ENCODE peak calls at places on chromosomes 2 and 18, in five cellular contexts. E is astrocyte of the spinal cord, K is endothelial cell, P is fibroblast of pulmonary artery, L is GM23338. D is an unnamed sample.

GRCh38 chr18:2147866-2148265 is 423.4 kb downstream of the METTL4 start:
- DNase-seq in E (peak), K (no peak), P (peak), L (no peak), D (no peak)

GRCh38 chr2:37180006-37180639 is 8.3 kb downstream of the SULT6B1 start:
- DNase-seq in E (no peak), K (no peak), P (no peak), L (peak), D (no peak)

GRCh38 chr2:153388246-153388645 is 90.3 kb downstream of the RPRM start:
- DNase-seq in E (peak), K (no peak), P (no peak), L (no peak), D (no peak)

GRCh38 chr2:21095714-21096113 is 28.1 kb upstream of the TDRD15 start:
- DNase-seq in E (no peak), K (no peak), P (no peak), L (no peak), D (no peak)

GRCh38 chr2:187854801-187855200 is 300.6 kb upstream of the TFPI start:
- DNase-seq in E (no peak), K (no peak), P (no peak), L (no peak), D (no peak)

GRCh38 chr2:65025453-65026128 is 30.6 kb upstream of the CEP68 start:
- DNase-seq in E (no peak), K (no peak), P (no peak), L (no peak), D (no peak)

GRCh38 chr18:78514910-78515670 is 464.5 kb upstream of the SALL3 start:
- DNase-seq in E (no peak), K (no peak), P (no peak), L (no peak), D (no peak)

GRCh38 chr2:16615687-16616615 is 49.7 kb downstream of the CYRIA start:
- DNase-seq in E (no peak), K (no peak), P (peak), L (peak), D (no peak)

GRCh38 chr2:104125096-104125495 is 728.8 kb upstream of the POU3F3 start:
- DNase-seq in E (no peak), K (no peak), P (no peak), L (no peak), D (no peak)

DNA sequence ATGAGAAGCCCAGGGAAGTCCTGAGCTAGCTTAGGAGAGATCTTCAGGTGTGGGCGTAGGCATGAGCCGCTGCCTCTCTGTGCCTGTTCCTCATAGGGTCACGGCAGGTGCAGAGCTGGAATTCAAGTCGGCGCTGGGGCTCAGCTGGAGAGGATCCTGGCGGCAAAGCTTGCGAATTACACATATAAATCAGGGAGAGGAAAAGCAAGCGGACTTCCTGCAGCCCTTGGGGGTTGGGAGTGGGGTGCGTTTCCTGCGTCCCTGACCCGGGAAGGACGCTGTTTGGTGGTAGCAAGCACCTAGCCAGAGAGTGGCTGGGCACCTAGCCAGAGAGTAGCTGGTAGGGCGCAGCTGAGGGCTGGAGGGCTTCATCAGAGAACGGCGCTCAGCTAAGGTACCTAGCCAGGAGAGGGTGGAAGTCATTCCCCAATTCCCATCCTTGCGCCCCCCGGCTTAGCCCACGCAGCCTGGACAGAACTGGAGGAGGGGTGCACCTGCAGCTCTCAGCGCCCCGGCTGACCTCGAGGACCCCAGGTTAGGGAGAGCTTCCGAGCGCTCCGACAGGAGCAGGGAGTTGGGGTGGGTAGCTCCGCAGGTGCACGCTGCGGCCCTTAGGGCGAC is 459 bp upstream of the EFR3B start:
- DNase-seq in E (peak), K (peak), P (peak), L (peak), D (peak)
- TF ChIP-seq CTCF in E (peak), K (peak), P (peak), L (peak), D (peak)

GRCh38 chr18:52343138-52343537 is 3.1 kb downstream of the DCC start:
- DNase-seq in E (peak), K (no peak), P (peak), L (peak), D (no peak)
- TF ChIP-seq CTCF in E (peak), K (no peak), P (no peak), L (peak), D (no peak)

GRCh38 chr2:151193576-151193975 is 68.1 kb downstream of the RBM43 start:
- DNase-seq in E (no peak), K (no peak), P (no peak), L (no peak), D (no peak)
- TF ChIP-seq CTCF in E (no peak), K (no peak), P (no peak), L (peak), D (no peak)

GRCh38 chr2:7844414-7844961 is 837.4 kb upstream of the ID2 start:
- DNase-seq in E (no peak), K (no peak), P (no peak), L (no peak), D (no peak)
- TF ChIP-seq CTCF in E (no peak), K (no peak), P (no peak), L (no peak), D (no peak)

DNA sequence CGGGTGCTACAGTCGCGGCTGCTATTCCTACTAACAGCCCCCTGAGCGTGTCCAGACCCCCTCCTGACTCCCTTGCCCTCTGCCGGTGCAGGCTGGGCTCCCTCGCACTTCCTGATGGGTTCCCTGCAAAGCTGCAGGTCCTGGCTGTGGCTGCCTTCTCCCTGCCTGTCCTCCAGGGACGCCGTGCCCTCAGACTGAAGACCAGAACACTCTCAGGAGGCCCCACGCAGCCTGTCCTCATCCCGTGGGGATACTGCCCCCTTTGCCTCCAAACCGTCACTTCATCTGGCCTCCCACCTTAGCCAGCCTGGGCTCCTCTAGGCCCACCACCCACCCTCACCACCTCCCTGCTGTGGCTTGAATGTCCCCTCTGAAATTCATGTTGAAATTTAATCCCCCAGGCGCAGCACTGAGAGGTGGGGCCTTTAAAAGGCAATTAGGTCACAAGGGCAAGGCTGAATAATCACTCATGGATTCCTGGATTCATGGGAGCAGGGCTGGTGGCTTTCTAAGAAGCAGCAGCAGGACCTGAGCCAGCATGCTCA is 198.2 kb downstream of the SEPTIN10 start:
- DNase-seq in E (no peak), K (no peak), P (no peak), L (peak), D (no peak)
- TF ChIP-seq CTCF in E (no peak), K (no peak), P (no peak), L (peak), D (no peak)

DNA sequence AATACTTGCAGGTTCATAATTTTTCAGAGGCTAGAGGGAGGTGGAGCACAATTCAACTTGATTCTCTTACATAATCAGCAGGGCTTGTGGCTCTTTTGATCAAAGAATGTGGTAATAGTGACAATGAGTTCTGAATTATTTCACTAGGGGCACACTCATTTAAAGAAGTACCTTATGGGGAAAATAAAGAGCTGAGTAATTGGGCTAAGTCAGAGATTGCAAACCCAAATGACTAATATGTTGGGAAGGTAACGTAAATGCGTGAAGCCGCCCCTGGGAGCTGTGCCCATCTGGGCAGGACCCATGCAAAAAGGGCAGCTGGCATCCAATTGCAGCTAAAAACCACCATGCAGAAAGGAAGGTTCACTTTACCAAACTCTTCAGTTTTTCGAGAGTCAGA is 35.3 kb downstream of the NCKAP5 start:
- DNase-seq in E (peak), K (no peak), P (peak), L (no peak), D (no peak)
- TF ChIP-seq CTCF in E (no peak), K (no peak), P (no peak), L (no peak), D (no peak)

GRCh38 chr2:188978291-188979081 is 4.3 kb downstream of the COL3A1 start:
- DNase-seq in E (peak), K (no peak), P (peak), L (peak), D (no peak)
- TF ChIP-seq CTCF in E (peak), K (no peak), P (peak), L (peak), D (no peak)

GRCh38 chr18:48571619-48572384 is 33.0 kb downstream of the CTIF start:
- DNase-seq in E (no peak), K (no peak), P (no peak), L (no peak), D (no peak)

GRCh38 chr18:48575301-48575657 is 36.4 kb downstream of the CTIF start:
- DNase-seq in E (no peak), K (no peak), P (no peak), L (no peak), D (no peak)

GRCh38 chr18:48572402-48573126 is 33.7 kb downstream of the CTIF start:
- DNase-seq in E (no peak), K (no peak), P (no peak), L (no peak), D (no peak)

GRCh38 chr18:48574667-48575300 is 36.0 kb downstream of the CTIF start:
- DNase-seq in E (no peak), K (no peak), P (no peak), L (no peak), D (no peak)

DNA sequence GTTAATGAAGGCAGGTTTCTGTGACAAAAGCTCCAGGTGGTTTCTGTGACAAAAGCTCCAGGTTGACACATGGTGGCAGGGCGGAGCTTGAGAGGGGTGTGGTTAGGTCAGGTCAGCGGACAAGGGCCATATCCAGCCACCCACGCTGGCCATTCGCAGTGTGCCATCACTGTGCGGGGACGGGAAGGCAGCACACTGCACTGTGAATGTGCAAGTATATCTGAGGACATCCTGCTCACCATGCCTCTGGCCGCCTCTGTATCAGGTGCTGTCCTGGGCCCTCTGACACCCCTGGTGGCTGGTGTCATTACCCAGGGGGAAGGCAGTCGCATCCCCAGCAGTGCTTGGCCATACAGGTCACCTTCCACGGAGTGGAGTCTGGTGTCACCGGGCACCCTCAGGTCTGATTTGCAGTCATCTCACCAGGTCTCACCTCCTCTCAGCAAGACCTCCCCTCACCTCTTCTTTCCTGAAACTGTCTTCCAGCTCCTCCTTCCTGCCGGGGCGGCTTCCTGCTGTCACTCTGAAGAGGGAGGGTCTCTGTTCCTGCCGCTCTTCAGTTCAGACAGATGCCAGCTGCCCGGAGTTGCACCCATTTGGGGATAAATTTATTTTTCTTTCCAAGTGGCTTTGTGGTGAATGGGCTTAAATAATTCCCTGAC is 34.9 kb downstream of the CTIF start:
- DNase-seq in E (no peak), K (peak), P (no peak), L (peak), D (no peak)
- TF ChIP-seq CTCF in E (no peak), K (no peak), P (no peak), L (peak), D (no peak)

DNA sequence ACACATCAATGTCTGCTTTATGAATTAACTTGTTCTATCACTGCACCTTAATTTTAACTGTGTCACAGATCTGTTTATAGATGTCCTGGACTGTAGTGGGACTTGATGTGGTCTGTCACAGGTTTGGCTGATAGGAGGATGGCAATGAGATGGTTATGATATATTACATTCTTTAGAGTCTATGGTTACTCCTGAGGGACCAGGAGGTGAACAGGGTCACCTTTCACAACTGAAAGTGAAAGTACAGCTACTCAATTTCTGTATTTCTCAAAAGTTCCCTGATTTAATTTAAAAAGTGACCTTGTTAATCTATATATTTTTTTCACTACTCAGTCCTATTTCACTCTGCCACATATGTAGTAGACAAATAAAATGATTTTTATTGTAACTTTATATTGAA is 1284.1 kb upstream of the GYPC start:
- DNase-seq in E (no peak), K (no peak), P (no peak), L (no peak), D (no peak)
- TF ChIP-seq CTCF in E (no peak), K (no peak), P (no peak), L (no peak), D (no peak)

GRCh38 chr2:44295636-44296359 is 20.5 kb downstream of the SLC3A1 start:
- DNase-seq in E (no peak), K (no peak), P (no peak), L (peak), D (no peak)
- TF ChIP-seq CTCF in E (peak), K (peak), P (no peak), L (peak), D (no peak)

D was measured in glutamatergic neuron.